ENCODE peak calls at places on chromosomes 12 and 14, in five cellular contexts. L is fibroblast of the aortic adventitia; O is globus pallidus; B is HCEC 1CT; J is activated T-helper 2 cell treated with anti-CD3 and anti-CD28 coated beads, Interferon-gamma antibody, Interleukin-2, Interleukin-4, amounts not matched to agents 10 μg/mL and 5 μg/mL and 100 μg/mL, durations not matched to agents 14 hours and 24 hours and 36 hours. W is an unnamed sample.

GRCh38 chr12:67957383-67957782 is 31.9 kb upstream of the IFNG-AS1 start:
- DNase-seq in B (no peak), O (no peak), L (no peak), J (no peak), W (no peak)

GRCh38 chr12:122111070-122111750 is 32.7 kb downstream of the MLXIP start:
- DNase-seq in L (no peak), B (no peak), O (no peak), J (no peak), W (no peak)

GRCh38 chr14:104953097-104953496 is 25.1 kb downstream of the AHNAK2 start:
- DNase-seq in L (no peak), J (no peak), B (no peak), O (no peak), W (no peak)

GRCh38 chr14:102516531-102517411 is 7.2 kb upstream of the ANKRD9 start:
- DNase-seq in L (no peak), O (peak), J (peak), B (peak), W (peak)

GRCh38 chr12:179131-179884 is 34.6 kb downstream of the SLC6A12 start:
- DNase-seq in O (no peak), B (no peak), J (no peak), L (no peak), W (no peak)

GRCh38 chr14:72560331-72560730 is 333.6 kb downstream of the DPF3 start:
- DNase-seq in O (no peak), J (no peak), B (no peak), L (no peak), W (no peak)

GRCh38 chr12:93244514-93245077 is 133.1 kb upstream of the NUDT4 start:
- DNase-seq in L (no peak), B (no peak), J (no peak), O (no peak), W (no peak)

GRCh38 chr12:132348176-132348575 is 18.8 kb upstream of the GALNT9 start:
- DNase-seq in O (no peak), B (no peak), J (no peak), L (no peak), W (no peak)

GRCh38 chr14:105525861-105526780 is at the start of gene TMEM121:
- DNase-seq in L (no peak), O (peak), J (no peak), B (no peak), W (no peak)

GRCh38 chr14:33377596-33378390 is 439.1 kb downstream of the NPAS3 start:
- DNase-seq in O (no peak), B (no peak), J (no peak), L (no peak), W (no peak)

GRCh38 chr12:62346817-62347216 is 86.6 kb downstream of the USP15 start:
- DNase-seq in O (no peak), B (no peak), L (no peak), J (no peak), W (no peak)

GRCh38 chr12:3252416-3252815 is 175.2 kb downstream of the TSPAN9 start:
- DNase-seq in O (peak), L (peak), B (no peak), J (no peak), W (peak)

GRCh38 chr12:9792185-9792900 is 31.6 kb upstream of the CD69 start:
- DNase-seq in J (no peak), L (no peak), B (peak), O (no peak), W (no peak)

GRCh38 chr14:75280448-75280830 is 1.8 kb downstream of the FOS start:
- DNase-seq in L (peak), B (no peak), O (no peak), J (no peak), W (no peak)

GRCh38 chr14:78836777-78837176 is 666.6 kb downstream of the NRXN3 start:
- DNase-seq in J (peak), O (peak), B (peak), L (peak), W (no peak)

GRCh38 chr14:26765301-26765700 is 167.5 kb upstream of the NOVA1 start:
- DNase-seq in J (no peak), L (no peak), B (no peak), O (no peak), W (no peak)

GRCh38 chr14:67167420-67168109 is 21.7 kb upstream of the GARIN2 start:
- DNase-seq in B (peak), L (peak), O (no peak), J (no peak), W (no peak)

GRCh38 chr12:56188786-56189335 is 422 bp downstream of the SMARCC2 start:
- DNase-seq in B (no peak), L (no peak), J (no peak), O (no peak), W (no peak)

GRCh38 chr12:54428050-54429013 is 9.3 kb upstream of the ITGA5 start:
- DNase-seq in B (peak), L (peak), J (no peak), O (no peak), W (no peak)

GRCh38 chr14:74838141-74838540 is 37.8 kb downstream of the PROX2 start:
- DNase-seq in B (no peak), L (no peak), J (no peak), O (no peak), W (no peak)

GRCh38 chr12:111766608-111767361 is at the start of gene ALDH2:
- DNase-seq in O (peak), L (peak), B (peak), J (peak), W (peak)

GRCh38 chr14:68741839-68742470 is 50.9 kb downstream of the ZFP36L1 start:
- DNase-seq in B (no peak), O (peak), L (no peak), J (no peak), W (no peak)

GRCh38 chr12:50778663-50779590 is 15.0 kb downstream of the ATF1 start:
- DNase-seq in L (no peak), B (no peak), O (no peak), J (no peak), W (no peak)

GRCh38 chr14:88835661-88836060 is 11.2 kb downstream of the TTC8 start:
- DNase-seq in B (peak), J (no peak), O (no peak), L (peak), W (no peak)

GRCh38 chr12:19778111-19778688 is 338.9 kb downstream of the AEBP2 start:
- DNase-seq in B (peak), O (no peak), L (peak), J (no peak), W (no peak)

GRCh38 chr12:4723226-4723625 is 3.0 kb downstream of the GALNT8 start:
- DNase-seq in B (no peak), J (no peak), L (no peak), O (no peak), W (no peak)

GRCh38 chr12:120654656-120655055 is 14.2 kb downstream of the CABP1 start:
- DNase-seq in B (no peak), J (no peak), L (no peak), O (no peak), W (no peak)

GRCh38 chr12:56994231-56994746 is 12.1 kb downstream of the ZBTB39 start:
- DNase-seq in J (no peak), O (no peak), B (no peak), L (no peak), W (no peak)

GRCh38 chr12:97168804-97169203 is 261.7 kb downstream of the NEDD1 start:
- DNase-seq in L (no peak), J (no peak), B (no peak), O (no peak), W (no peak)

GRCh38 chr12:52395761-52396434 is 10.2 kb downstream of the KRT82 start:
- DNase-seq in O (no peak), L (peak), J (no peak), B (no peak), W (peak)

GRCh38 chr14:103314496-103315277 is 19.4 kb upstream of the EIF5 start:
- DNase-seq in J (no peak), B (no peak), L (no peak), O (no peak), W (no peak)

GRCh38 chr12:66107451-66107915 is 23.1 kb downstream of the LLPH start:
- DNase-seq in B (peak), O (peak), J (peak), L (peak), W (no peak)

GRCh38 chr14:33120341-33120740 is 181.7 kb downstream of the NPAS3 start:
- DNase-seq in O (no peak), L (peak), B (peak), J (no peak), W (no peak)

GRCh38 chr12:30925607-30926242 is 823 bp upstream of the TSPAN11 start:
- DNase-seq in O (no peak), L (no peak), J (no peak), B (no peak), W (no peak)

GRCh38 chr12:90902596-90902995 is 52.4 kb downstream of the CCER1 start:
- DNase-seq in J (no peak), L (no peak), B (no peak), O (no peak), W (no peak)